ENCODE peak calls at places on chromosomes 4 and X, in six cellular contexts. B is A549, U is SK-N-SH, W is stomach, T is transverse colon, E is ovary. I is an unnamed sample.

GRCh38 chrX:2629316-2630168 is 61.6 kb upstream of the CD99 start:
- DNase-seq in B (no peak), E (no peak), U (no peak), W (no peak), T (no peak), I (no peak)

GRCh38 chr4:159238631-159239030 is 135.8 kb downstream of the RAPGEF2 start:
- DNase-seq in B (no peak), W (no peak), U (no peak), E (no peak), T (no peak), I (no peak)

GRCh38 chr4:157280673-157281072 is 60.1 kb downstream of the GRIA2 start:
- DNase-seq in W (no peak), B (no peak), E (no peak), T (no peak), U (no peak), I (no peak)

GRCh38 chr4:118171381-118171780 is 137.1 kb downstream of the NDST3 start:
- DNase-seq in W (no peak), U (no peak), E (no peak), B (no peak), T (no peak), I (no peak)

GRCh38 chr4:153318696-153319320 is 25.7 kb upstream of the MND1 start:
- DNase-seq in T (no peak), U (peak), B (peak), W (peak), E (no peak), I (no peak)

GRCh38 chrX:123871309-123871708 is 11.5 kb downstream of the XIAP start:
- DNase-seq in E (no peak), W (no peak), T (no peak), B (no peak), U (no peak), I (no peak)

GRCh38 chr4:1500966-1501753 is 94.9 kb upstream of the NKX1-1 start:
- DNase-seq in E (no peak), W (no peak), B (no peak), T (no peak), U (no peak), I (no peak)

GRCh38 chr4:48275247-48275646 is 5.6 kb upstream of the TEC start:
- DNase-seq in U (no peak), T (no peak), B (peak), W (no peak), E (no peak), I (no peak)

GRCh38 chrX:50736651-50737050 is 77.3 kb downstream of the SHROOM4 start:
- DNase-seq in B (no peak), E (no peak), U (no peak), T (no peak), W (no peak), I (no peak)

GRCh38 chr4:180521181-180521580 is 1722.0 kb upstream of the TENM3 start:
- DNase-seq in W (no peak), E (no peak), B (no peak), U (no peak), T (no peak), I (no peak)

GRCh38 chrX:22389544-22390243 is 117.0 kb downstream of the CBLL2 start:
- DNase-seq in E (no peak), B (no peak), W (no peak), U (no peak), T (no peak), I (no peak)

GRCh38 chr4:1903035-1903434 is 31.8 kb downstream of the NSD2 start:
- DNase-seq in T (no peak), U (no peak), E (no peak), B (no peak), W (no peak), I (no peak)

GRCh38 chr4:38226170-38226569 is 266.0 kb downstream of the PTTG2 start:
- DNase-seq in T (no peak), E (no peak), B (no peak), U (no peak), W (no peak), I (peak)

GRCh38 chr4:38224850-38225249 is 264.7 kb downstream of the PTTG2 start:
- DNase-seq in T (no peak), W (no peak), E (no peak), B (no peak), U (no peak), I (no peak)

GRCh38 chr4:38223306-38223705 is 263.1 kb downstream of the PTTG2 start:
- DNase-seq in B (no peak), W (no peak), U (no peak), E (no peak), T (no peak), I (no peak)

GRCh38 chr4:38223801-38224236 is 263.6 kb downstream of the PTTG2 start:
- DNase-seq in U (no peak), W (peak), B (no peak), T (peak), E (no peak), I (no peak)
- H3K27ac ChIP-seq in U (no peak), W (peak), B (no peak), T (peak), E (no peak), I (peak)

GRCh38 chr4:475962-476361 is 23.0 kb downstream of the ZNF721 start:
- DNase-seq in W (no peak), U (no peak), B (no peak), T (no peak), E (no peak), I (no peak)
- H3K4me3 ChIP-seq in W (no peak), U (no peak), B (no peak), T (no peak), E (no peak), I (no peak)

DNA sequence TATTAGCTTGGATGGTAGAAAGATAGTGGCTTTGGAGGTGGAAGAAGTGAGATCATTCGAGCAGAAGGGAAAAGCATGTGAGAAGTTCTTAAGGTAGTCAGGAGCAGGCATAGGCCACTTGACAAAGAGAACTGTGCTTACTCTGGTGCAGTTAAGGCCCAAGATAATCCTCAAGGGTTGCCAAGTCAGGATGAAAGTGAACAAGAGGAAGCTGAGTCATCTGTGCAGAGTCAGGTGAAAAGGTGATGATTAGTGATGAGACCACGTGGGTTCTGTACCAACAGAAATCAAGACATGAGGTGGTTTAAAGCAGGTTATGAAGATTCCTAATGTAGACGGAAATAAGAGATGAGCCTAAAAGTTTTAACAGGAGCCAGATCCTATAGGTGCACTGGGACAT is 369.8 kb downstream of the DTHD1 start:
- DNase-seq in U (no peak), E (no peak), W (no peak), B (no peak), T (no peak), I (no peak)
- TF ChIP-seq EP300 in U (no peak), E (no peak), W (no peak), B (no peak), T (no peak), I (no peak)

DNA sequence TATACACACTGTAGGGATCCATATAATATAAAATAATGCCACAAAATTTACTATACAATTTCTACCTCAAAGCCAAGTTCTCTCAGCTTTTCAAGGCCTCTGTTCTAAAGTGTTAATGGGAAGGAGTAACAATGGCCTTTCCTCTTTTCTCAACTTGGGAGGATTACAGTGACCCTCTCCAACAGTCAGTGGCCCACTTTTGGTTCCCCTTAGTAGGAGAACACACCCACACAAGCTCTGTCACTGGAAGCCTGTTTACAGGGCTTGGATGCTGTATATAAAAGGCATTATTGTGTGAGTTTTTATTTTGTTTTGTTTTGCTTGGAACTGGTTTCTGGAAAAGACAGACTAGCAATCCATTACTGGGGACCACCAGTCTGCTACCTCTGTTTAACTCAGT is 1.8 kb downstream of the ARHGEF6 start:
- DNase-seq in E (no peak), W (no peak), U (no peak), B (no peak), T (no peak), I (no peak)
- H3K27ac ChIP-seq in E (no peak), W (peak), U (no peak), B (no peak), T (peak), I (no peak)

GRCh38 chrX:153411988-153412574 is 809 bp downstream of the ZFP92 start:
- DNase-seq in W (no peak), U (peak), T (no peak), B (no peak), E (no peak), I (no peak)
- H3K4me3 ChIP-seq in W (peak), U (peak), T (peak), B (peak), E (peak), I (peak)

GRCh38 chr4:15612136-15612535 is 43.0 kb downstream of the FBXL5 start:
- DNase-seq in B (no peak), U (no peak), E (no peak), W (no peak), T (no peak), I (no peak)
- TF ChIP-seq EP300 in B (no peak), U (no peak), E (no peak), W (no peak), T (no peak), I (no peak)

DNA sequence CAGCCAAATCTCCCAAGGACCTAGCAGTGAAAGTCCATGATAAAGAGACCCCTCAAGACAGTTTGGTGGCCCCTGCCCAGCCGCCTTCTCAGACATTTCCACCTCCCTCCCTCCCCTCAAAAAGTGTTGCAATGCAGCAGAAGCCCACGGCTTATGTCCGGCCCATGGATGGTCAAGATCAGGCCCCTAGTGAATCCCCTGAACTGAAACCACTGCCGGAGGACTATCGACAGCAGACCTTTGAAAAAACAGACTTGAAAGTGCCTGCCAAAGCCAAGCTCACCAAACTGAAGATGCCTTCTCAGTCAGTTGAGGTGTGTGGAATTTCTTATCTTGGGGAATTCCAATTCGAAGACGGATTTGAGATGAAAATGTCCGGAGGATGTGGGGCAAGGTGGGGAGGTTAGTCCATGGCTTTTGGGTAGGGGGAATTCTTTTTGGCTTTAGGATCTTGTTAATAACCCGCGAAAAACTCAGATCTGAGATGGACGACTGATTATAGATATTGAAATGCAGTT is 112.5 kb downstream of the AFF1 start:
- DNase-seq in W (no peak), U (no peak), B (no peak), T (no peak), E (no peak), I (peak)
- H3K27ac ChIP-seq in W (no peak), U (no peak), B (no peak), T (peak), E (no peak), I (peak)

GRCh38 chr4:40562208-40562607 is 67.5 kb downstream of the RBM47 start:
- DNase-seq in W (no peak), E (no peak), U (no peak), T (no peak), B (no peak), I (no peak)

GRCh38 chr4:40564815-40565505 is 64.7 kb downstream of the RBM47 start:
- DNase-seq in T (no peak), W (no peak), E (no peak), U (no peak), B (no peak), I (no peak)

GRCh38 chr4:40563401-40563800 is 66.3 kb downstream of the RBM47 start:
- DNase-seq in U (no peak), W (no peak), E (no peak), T (no peak), B (no peak), I (no peak)

GRCh38 chr4:40564004-40564403 is 65.7 kb downstream of the RBM47 start:
- DNase-seq in T (no peak), U (no peak), W (no peak), B (no peak), E (no peak), I (no peak)

DNA sequence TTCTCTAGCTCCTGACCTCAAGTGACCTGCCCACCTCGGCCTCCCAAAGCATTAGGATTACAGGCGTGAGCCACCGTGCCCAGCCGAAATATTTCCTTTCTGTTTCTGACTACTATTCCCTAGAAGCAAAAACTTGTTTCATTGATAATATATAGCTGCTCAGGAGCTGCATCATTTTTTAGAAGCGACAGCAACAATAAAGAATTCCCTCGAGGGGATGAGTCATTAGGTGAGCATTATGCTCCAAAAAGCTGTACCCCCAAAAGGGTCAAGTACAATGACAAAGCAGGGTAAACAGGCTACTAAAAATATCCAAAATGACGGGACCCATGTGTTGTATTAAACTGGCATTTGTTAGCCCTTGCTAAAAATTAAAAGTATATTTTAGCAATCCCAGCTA is 67.0 kb downstream of the RBM47 start:
- DNase-seq in U (no peak), B (no peak), W (no peak), E (no peak), T (no peak), I (no peak)
- H3K4me3 ChIP-seq in U (no peak), B (no peak), W (no peak), E (no peak), T (no peak), I (no peak)